ENCODE peak calls at places on chromosomes 7 and 10, in five cellular contexts. F is ascending aorta, Q is NCI-H1105, U is Calu3, D is germinal center. N is an unnamed sample.

GRCh38 chr10:125159486-125159931 is 854 bp downstream of the CTBP2 start:
- DNase-seq in D (peak; percentile 27), Q (no peak), U (no peak), F (peak; percentile 63), N (no peak)

GRCh38 chr10:71272122-71272771 is 46.8 kb upstream of the SLC29A3 start:
- DNase-seq in U (no peak), F (no peak), D (no peak), Q (no peak), N (no peak)

GRCh38 chr7:133771778-133772421 is 355.2 kb upstream of the LRGUK start:
- DNase-seq in U (no peak), F (no peak), Q (peak; percentile 79), D (no peak), N (no peak)

GRCh38 chr10:71429929-71430328 is 33.2 kb downstream of the CDH23 start:
- DNase-seq in Q (no peak), F (peak; percentile 22), U (no peak), D (no peak), N (no peak)

GRCh38 chr7:158450476-158451124 is 137.0 kb downstream of the PTPRN2 start:
- DNase-seq in Q (peak; percentile 13), F (no peak), D (no peak), U (no peak), N (no peak)

GRCh38 chr7:93430917-93431588 is 143.5 kb downstream of the CALCR start:
- DNase-seq in D (peak; percentile 12), Q (no peak), F (no peak), U (no peak), N (no peak)

GRCh38 chr7:121755286-121755685 is 117.7 kb upstream of the PTPRZ1 start:
- DNase-seq in Q (no peak), D (no peak), U (no peak), F (no peak), N (no peak)

GRCh38 chr7:123929107-123929506 is 4.1 kb downstream of the SPAM1 start:
- DNase-seq in U (peak; percentile 37), F (no peak), Q (no peak), D (no peak), N (no peak)

GRCh38 chr7:97104719-97105129 is 12.8 kb upstream of the SDHAF3 start:
- DNase-seq in Q (peak; percentile 55), D (peak; percentile 32), F (peak; percentile 89), U (peak; percentile 85), N (peak; percentile 20)